ENCODE peak calls at places on chromosome 18, in nine cellular contexts. One of them, this sample, is unnamed.

GRCh38 chr18:79366177-79367094 is 29.3 kb upstream of the NFATC1 start:
- DNase-seq in HTR-8/SVneo: no peak
- DNase-seq in lung: no peak
- DNase-seq in central memory CD4-positive, alpha-beta T cell: no peak
- DNase-seq in H7: peak
- DNase-seq in tibial nerve: no peak
- DNase-seq in activated naive CD4-positive, alpha-beta T cell: no peak
- DNase-seq in breast epithelium: no peak
- DNase-seq in ureter: no peak
- DNase-seq in this sample: no peak

GRCh38 chr18:44651453-44651852 is 29.2 kb upstream of the SETBP1 start:
- DNase-seq in HTR-8/SVneo: peak
- DNase-seq in lung: peak
- DNase-seq in central memory CD4-positive, alpha-beta T cell: no peak
- DNase-seq in H7: no peak
- DNase-seq in tibial nerve: peak
- DNase-seq in activated naive CD4-positive, alpha-beta T cell: no peak
- DNase-seq in breast epithelium: no peak
- DNase-seq in ureter: peak
- DNase-seq in this sample: no peak

GRCh38 chr18:22103664-22104031 is 65.7 kb upstream of the GATA6 start:
- DNase-seq in HTR-8/SVneo: no peak
- DNase-seq in lung: no peak
- DNase-seq in central memory CD4-positive, alpha-beta T cell: no peak
- DNase-seq in H7: no peak
- DNase-seq in tibial nerve: no peak
- DNase-seq in activated naive CD4-positive, alpha-beta T cell: no peak
- DNase-seq in breast epithelium: no peak
- DNase-seq in ureter: no peak
- DNase-seq in this sample: no peak

GRCh38 chr18:48018806-48019295 is 88.4 kb upstream of the SMAD2 start:
- DNase-seq in HTR-8/SVneo: no peak
- DNase-seq in lung: no peak
- DNase-seq in central memory CD4-positive, alpha-beta T cell: no peak
- DNase-seq in H7: no peak
- DNase-seq in tibial nerve: no peak
- DNase-seq in activated naive CD4-positive, alpha-beta T cell: no peak
- DNase-seq in breast epithelium: no peak
- DNase-seq in ureter: peak
- DNase-seq in this sample: no peak

GRCh38 chr18:54776282-54776977 is 51.8 kb upstream of the RAB27B start:
- DNase-seq in HTR-8/SVneo: peak
- DNase-seq in lung: peak
- DNase-seq in central memory CD4-positive, alpha-beta T cell: no peak
- DNase-seq in H7: no peak
- DNase-seq in tibial nerve: peak
- DNase-seq in activated naive CD4-positive, alpha-beta T cell: no peak
- DNase-seq in breast epithelium: peak
- DNase-seq in ureter: no peak
- DNase-seq in this sample: no peak

GRCh38 chr18:3481696-3482210 is 31.8 kb downstream of the TGIF1 start:
- DNase-seq in HTR-8/SVneo: peak
- DNase-seq in lung: no peak
- DNase-seq in central memory CD4-positive, alpha-beta T cell: no peak
- DNase-seq in H7: peak
- DNase-seq in tibial nerve: no peak
- DNase-seq in activated naive CD4-positive, alpha-beta T cell: no peak
- DNase-seq in breast epithelium: no peak
- DNase-seq in ureter: no peak
- DNase-seq in this sample: no peak

GRCh38 chr18:73752546-73752945 is 395.1 kb downstream of the FBXO15 start:
- DNase-seq in HTR-8/SVneo: no peak
- DNase-seq in lung: no peak
- DNase-seq in central memory CD4-positive, alpha-beta T cell: no peak
- DNase-seq in H7: no peak
- DNase-seq in tibial nerve: no peak
- DNase-seq in activated naive CD4-positive, alpha-beta T cell: no peak
- DNase-seq in breast epithelium: no peak
- DNase-seq in ureter: no peak
- DNase-seq in this sample: no peak

GRCh38 chr18:4264347-4264791 is 190.7 kb downstream of the DLGAP1 start:
- DNase-seq in HTR-8/SVneo: no peak
- DNase-seq in lung: no peak
- DNase-seq in central memory CD4-positive, alpha-beta T cell: no peak
- DNase-seq in H7: no peak
- DNase-seq in tibial nerve: no peak
- DNase-seq in activated naive CD4-positive, alpha-beta T cell: no peak
- DNase-seq in breast epithelium: peak
- DNase-seq in ureter: no peak
- DNase-seq in this sample: no peak

GRCh38 chr18:49024808-49025361 is 74.1 kb upstream of the SMAD7 start:
- DNase-seq in HTR-8/SVneo: no peak
- DNase-seq in lung: no peak
- DNase-seq in central memory CD4-positive, alpha-beta T cell: no peak
- DNase-seq in H7: peak
- DNase-seq in tibial nerve: no peak
- DNase-seq in activated naive CD4-positive, alpha-beta T cell: no peak
- DNase-seq in breast epithelium: peak
- DNase-seq in ureter: peak
- DNase-seq in this sample: no peak

GRCh38 chr18:50747849-50748242 is 72.0 kb downstream of the MRO start:
- DNase-seq in HTR-8/SVneo: no peak
- DNase-seq in lung: no peak
- DNase-seq in central memory CD4-positive, alpha-beta T cell: no peak
- DNase-seq in H7: no peak
- DNase-seq in tibial nerve: no peak
- DNase-seq in activated naive CD4-positive, alpha-beta T cell: no peak
- DNase-seq in breast epithelium: no peak
- DNase-seq in ureter: no peak
- DNase-seq in this sample: no peak

GRCh38 chr18:63237486-63237885 is 82.1 kb downstream of the BCL2 start:
- DNase-seq in HTR-8/SVneo: no peak
- DNase-seq in lung: no peak
- DNase-seq in central memory CD4-positive, alpha-beta T cell: no peak
- DNase-seq in H7: no peak
- DNase-seq in tibial nerve: peak
- DNase-seq in activated naive CD4-positive, alpha-beta T cell: no peak
- DNase-seq in breast epithelium: no peak
- DNase-seq in ureter: no peak
- DNase-seq in this sample: no peak

GRCh38 chr18:9380101-9380500 is 45.5 kb downstream of the TWSG1 start:
- DNase-seq in HTR-8/SVneo: no peak
- DNase-seq in lung: no peak
- DNase-seq in central memory CD4-positive, alpha-beta T cell: no peak
- DNase-seq in H7: no peak
- DNase-seq in tibial nerve: no peak
- DNase-seq in activated naive CD4-positive, alpha-beta T cell: no peak
- DNase-seq in breast epithelium: no peak
- DNase-seq in ureter: no peak
- DNase-seq in this sample: peak

GRCh38 chr18:7616661-7617060 is 49.5 kb downstream of the PTPRM start:
- DNase-seq in HTR-8/SVneo: no peak
- DNase-seq in lung: no peak
- DNase-seq in central memory CD4-positive, alpha-beta T cell: no peak
- DNase-seq in H7: no peak
- DNase-seq in tibial nerve: no peak
- DNase-seq in activated naive CD4-positive, alpha-beta T cell: no peak
- DNase-seq in breast epithelium: peak
- DNase-seq in ureter: no peak
- DNase-seq in this sample: no peak

GRCh38 chr18:48800877-48801727 is 149.7 kb downstream of the SMAD7 start:
- DNase-seq in HTR-8/SVneo: no peak
- DNase-seq in lung: no peak
- DNase-seq in central memory CD4-positive, alpha-beta T cell: no peak
- DNase-seq in H7: no peak
- DNase-seq in tibial nerve: no peak
- DNase-seq in activated naive CD4-positive, alpha-beta T cell: no peak
- DNase-seq in breast epithelium: no peak
- DNase-seq in ureter: peak
- DNase-seq in this sample: no peak

GRCh38 chr18:79730804-79731203 is 51.2 kb downstream of the CTDP1 start:
- DNase-seq in HTR-8/SVneo: no peak
- DNase-seq in lung: no peak
- DNase-seq in central memory CD4-positive, alpha-beta T cell: no peak
- DNase-seq in H7: no peak
- DNase-seq in tibial nerve: no peak
- DNase-seq in activated naive CD4-positive, alpha-beta T cell: no peak
- DNase-seq in breast epithelium: no peak
- DNase-seq in ureter: no peak
- DNase-seq in this sample: no peak

GRCh38 chr18:22200611-22201225 is 31.3 kb downstream of the GATA6 start:
- DNase-seq in HTR-8/SVneo: no peak
- DNase-seq in lung: no peak
- DNase-seq in central memory CD4-positive, alpha-beta T cell: no peak
- DNase-seq in H7: peak
- DNase-seq in tibial nerve: no peak
- DNase-seq in activated naive CD4-positive, alpha-beta T cell: no peak
- DNase-seq in breast epithelium: no peak
- DNase-seq in ureter: no peak
- DNase-seq in this sample: no peak

GRCh38 chr18:35267809-35268208 is 22.2 kb downstream of the ZSCAN30 start:
- DNase-seq in HTR-8/SVneo: no peak
- DNase-seq in lung: no peak
- DNase-seq in central memory CD4-positive, alpha-beta T cell: peak
- DNase-seq in H7: no peak
- DNase-seq in tibial nerve: peak
- DNase-seq in activated naive CD4-positive, alpha-beta T cell: no peak
- DNase-seq in breast epithelium: no peak
- DNase-seq in ureter: peak
- DNase-seq in this sample: no peak

GRCh38 chr18:1573732-1574131 is 669.1 kb downstream of the ADCYAP1 start:
- DNase-seq in HTR-8/SVneo: no peak
- DNase-seq in lung: no peak
- DNase-seq in central memory CD4-positive, alpha-beta T cell: no peak
- DNase-seq in H7: no peak
- DNase-seq in tibial nerve: no peak
- DNase-seq in activated naive CD4-positive, alpha-beta T cell: no peak
- DNase-seq in breast epithelium: no peak
- DNase-seq in ureter: no peak
- DNase-seq in this sample: no peak

GRCh38 chr18:13369756-13370510 is 151.4 kb downstream of the LDLRAD4 start:
- DNase-seq in HTR-8/SVneo: no peak
- DNase-seq in lung: no peak
- DNase-seq in central memory CD4-positive, alpha-beta T cell: no peak
- DNase-seq in H7: no peak
- DNase-seq in tibial nerve: no peak
- DNase-seq in activated naive CD4-positive, alpha-beta T cell: peak
- DNase-seq in breast epithelium: no peak
- DNase-seq in ureter: no peak
- DNase-seq in this sample: no peak

GRCh38 chr18:32349728-32350395 is 120.8 kb downstream of the GAREM1 start:
- DNase-seq in HTR-8/SVneo: peak
- DNase-seq in lung: peak
- DNase-seq in central memory CD4-positive, alpha-beta T cell: no peak
- DNase-seq in H7: no peak
- DNase-seq in tibial nerve: peak
- DNase-seq in activated naive CD4-positive, alpha-beta T cell: no peak
- DNase-seq in breast epithelium: peak
- DNase-seq in ureter: peak
- DNase-seq in this sample: no peak

GRCh38 chr18:72375628-72376027 is 168.5 kb downstream of the CBLN2 start:
- DNase-seq in HTR-8/SVneo: no peak
- DNase-seq in lung: no peak
- DNase-seq in central memory CD4-positive, alpha-beta T cell: no peak
- DNase-seq in H7: no peak
- DNase-seq in tibial nerve: no peak
- DNase-seq in activated naive CD4-positive, alpha-beta T cell: no peak
- DNase-seq in breast epithelium: no peak
- DNase-seq in ureter: no peak
- DNase-seq in this sample: no peak

GRCh38 chr18:9233771-9234440 is 97.3 kb downstream of the ANKRD12 start:
- DNase-seq in HTR-8/SVneo: no peak
- DNase-seq in lung: no peak
- DNase-seq in central memory CD4-positive, alpha-beta T cell: no peak
- DNase-seq in H7: peak
- DNase-seq in tibial nerve: no peak
- DNase-seq in activated naive CD4-positive, alpha-beta T cell: no peak
- DNase-seq in breast epithelium: no peak
- DNase-seq in ureter: no peak
- DNase-seq in this sample: no peak

GRCh38 chr18:24588440-24588839 is 128.0 kb downstream of the HRH4 start:
- DNase-seq in HTR-8/SVneo: no peak
- DNase-seq in lung: peak
- DNase-seq in central memory CD4-positive, alpha-beta T cell: no peak
- DNase-seq in H7: no peak
- DNase-seq in tibial nerve: no peak
- DNase-seq in activated naive CD4-positive, alpha-beta T cell: no peak
- DNase-seq in breast epithelium: no peak
- DNase-seq in ureter: no peak
- DNase-seq in this sample: no peak

GRCh38 chr18:10950876-10951630 is 198.3 kb downstream of the PIEZO2 start:
- DNase-seq in HTR-8/SVneo: no peak
- DNase-seq in lung: no peak
- DNase-seq in central memory CD4-positive, alpha-beta T cell: no peak
- DNase-seq in H7: no peak
- DNase-seq in tibial nerve: no peak
- DNase-seq in activated naive CD4-positive, alpha-beta T cell: no peak
- DNase-seq in breast epithelium: no peak
- DNase-seq in ureter: no peak
- DNase-seq in this sample: no peak

GRCh38 chr18:45686892-45687611 is 36.9 kb upstream of the SLC14A1 start:
- DNase-seq in HTR-8/SVneo: no peak
- DNase-seq in lung: peak
- DNase-seq in central memory CD4-positive, alpha-beta T cell: peak
- DNase-seq in H7: no peak
- DNase-seq in tibial nerve: no peak
- DNase-seq in activated naive CD4-positive, alpha-beta T cell: peak
- DNase-seq in breast epithelium: no peak
- DNase-seq in ureter: no peak
- DNase-seq in this sample: no peak

GRCh38 chr18:10353791-10354190 is 100.6 kb upstream of the APCDD1 start:
- DNase-seq in HTR-8/SVneo: peak
- DNase-seq in lung: no peak
- DNase-seq in central memory CD4-positive, alpha-beta T cell: no peak
- DNase-seq in H7: no peak
- DNase-seq in tibial nerve: no peak
- DNase-seq in activated naive CD4-positive, alpha-beta T cell: no peak
- DNase-seq in breast epithelium: no peak
- DNase-seq in ureter: no peak
- DNase-seq in this sample: no peak

GRCh38 chr18:75167759-75168211 is 41.2 kb downstream of the PTGR3 start:
- DNase-seq in HTR-8/SVneo: no peak
- DNase-seq in lung: no peak
- DNase-seq in central memory CD4-positive, alpha-beta T cell: no peak
- DNase-seq in H7: no peak
- DNase-seq in tibial nerve: no peak
- DNase-seq in activated naive CD4-positive, alpha-beta T cell: no peak
- DNase-seq in breast epithelium: no peak
- DNase-seq in ureter: peak
- DNase-seq in this sample: no peak

GRCh38 chr18:32358529-32358928 is 112.2 kb downstream of the GAREM1 start:
- DNase-seq in HTR-8/SVneo: no peak
- DNase-seq in lung: no peak
- DNase-seq in central memory CD4-positive, alpha-beta T cell: no peak
- DNase-seq in H7: no peak
- DNase-seq in tibial nerve: no peak
- DNase-seq in activated naive CD4-positive, alpha-beta T cell: no peak
- DNase-seq in breast epithelium: no peak
- DNase-seq in ureter: no peak
- DNase-seq in this sample: no peak

GRCh38 chr18:46711444-46711863 is 45.4 kb downstream of the ST8SIA5 start:
- DNase-seq in HTR-8/SVneo: no peak
- DNase-seq in lung: no peak
- DNase-seq in central memory CD4-positive, alpha-beta T cell: no peak
- DNase-seq in H7: no peak
- DNase-seq in tibial nerve: no peak
- DNase-seq in activated naive CD4-positive, alpha-beta T cell: no peak
- DNase-seq in breast epithelium: no peak
- DNase-seq in ureter: no peak
- DNase-seq in this sample: no peak

GRCh38 chr18:42533010-42533409 is 578.0 kb downstream of the PIK3C3 start:
- DNase-seq in HTR-8/SVneo: no peak
- DNase-seq in lung: no peak
- DNase-seq in central memory CD4-positive, alpha-beta T cell: no peak
- DNase-seq in H7: no peak
- DNase-seq in tibial nerve: no peak
- DNase-seq in activated naive CD4-positive, alpha-beta T cell: no peak
- DNase-seq in breast epithelium: no peak
- DNase-seq in ureter: no peak
- DNase-seq in this sample: no peak

GRCh38 chr18:78430171-78430857 is 549.3 kb upstream of the SALL3 start:
- DNase-seq in HTR-8/SVneo: no peak
- DNase-seq in lung: no peak
- DNase-seq in central memory CD4-positive, alpha-beta T cell: no peak
- DNase-seq in H7: no peak
- DNase-seq in tibial nerve: no peak
- DNase-seq in activated naive CD4-positive, alpha-beta T cell: no peak
- DNase-seq in breast epithelium: no peak
- DNase-seq in ureter: no peak
- DNase-seq in this sample: peak

This sample was measured in NCI-H2081.